ENCODE peak calls at places on chromosomes 2 and 18, in eight cellular contexts. One of them, this sample, is unnamed. For H3K4me1, the result is how much of the 10 kb centered on the place peaks cover.

GRCh38 chr2:207188601-207189000 is 22.9 kb upstream of the KLF7 start:
- DNase-seq in cardiac muscle cell: peak
- DNase-seq in lung: no peak
- DNase-seq in upper lobe of right lung: no peak
- DNase-seq in Caco-2: no peak
- DNase-seq in Peyer's patch: no peak
- DNase-seq in endothelial cell of umbilical vein: peak
- DNase-seq in fibroblast of lung: peak
- DNase-seq in this sample: no peak

GRCh38 chr18:28212060-28212459 is 35.1 kb upstream of the CDH2 start:
- DNase-seq in cardiac muscle cell: no peak
- DNase-seq in lung: no peak
- DNase-seq in upper lobe of right lung: no peak
- DNase-seq in Caco-2: no peak
- DNase-seq in Peyer's patch: no peak
- DNase-seq in endothelial cell of umbilical vein: no peak
- DNase-seq in fibroblast of lung: no peak
- DNase-seq in this sample: no peak

GRCh38 chr18:11861583-11862288 is 10.5 kb downstream of the CHMP1B start:
- DNase-seq in cardiac muscle cell: peak
- DNase-seq in lung: no peak
- DNase-seq in upper lobe of right lung: no peak
- DNase-seq in Caco-2: no peak
- DNase-seq in Peyer's patch: no peak
- DNase-seq in endothelial cell of umbilical vein: no peak
- DNase-seq in fibroblast of lung: peak
- DNase-seq in this sample: no peak

GRCh38 chr18:28204154-28204553 is 27.2 kb upstream of the CDH2 start:
- DNase-seq in cardiac muscle cell: peak
- DNase-seq in lung: no peak
- DNase-seq in upper lobe of right lung: no peak
- DNase-seq in Caco-2: no peak
- DNase-seq in Peyer's patch: no peak
- DNase-seq in endothelial cell of umbilical vein: peak
- DNase-seq in fibroblast of lung: peak
- DNase-seq in this sample: no peak

GRCh38 chr18:5542393-5543035 is 1.3 kb downstream of the EPB41L3 start:
- DNase-seq in cardiac muscle cell: peak
- DNase-seq in lung: no peak
- DNase-seq in upper lobe of right lung: peak
- DNase-seq in Caco-2: peak
- DNase-seq in Peyer's patch: no peak
- DNase-seq in endothelial cell of umbilical vein: peak
- DNase-seq in fibroblast of lung: peak
- DNase-seq in this sample: no peak

GRCh38 chr18:79882522-79883241 is 68.8 kb downstream of the SLC66A2 start:
- DNase-seq in cardiac muscle cell: no peak
- DNase-seq in lung: no peak
- DNase-seq in upper lobe of right lung: peak
- DNase-seq in Caco-2: no peak
- DNase-seq in Peyer's patch: no peak
- DNase-seq in endothelial cell of umbilical vein: no peak
- DNase-seq in fibroblast of lung: no peak
- DNase-seq in this sample: no peak

GRCh38 chr2:23425886-23426283 is 40.9 kb downstream of the KLHL29 start:
- DNase-seq in cardiac muscle cell: no peak
- DNase-seq in lung: no peak
- DNase-seq in upper lobe of right lung: no peak
- DNase-seq in Caco-2: no peak
- DNase-seq in Peyer's patch: no peak
- DNase-seq in endothelial cell of umbilical vein: no peak
- DNase-seq in fibroblast of lung: peak
- DNase-seq in this sample: no peak

GRCh38 chr2:66498597-66498910 is 63.6 kb downstream of the MEIS1 start:
- DNase-seq in cardiac muscle cell: no peak
- DNase-seq in lung: no peak
- DNase-seq in upper lobe of right lung: no peak
- DNase-seq in Caco-2: no peak
- DNase-seq in Peyer's patch: no peak
- DNase-seq in endothelial cell of umbilical vein: no peak
- DNase-seq in fibroblast of lung: no peak
- DNase-seq in this sample: no peak

GRCh38 chr2:48279347-48279746 is 250.6 kb upstream of the STON1 start:
- DNase-seq in cardiac muscle cell: no peak
- DNase-seq in lung: no peak
- DNase-seq in upper lobe of right lung: no peak
- DNase-seq in Caco-2: no peak
- DNase-seq in Peyer's patch: no peak
- DNase-seq in endothelial cell of umbilical vein: no peak
- DNase-seq in fibroblast of lung: no peak
- DNase-seq in this sample: no peak

GRCh38 chr2:228597032-228597431 is 415.5 kb upstream of the SPHKAP start:
- DNase-seq in cardiac muscle cell: no peak
- DNase-seq in lung: no peak
- DNase-seq in upper lobe of right lung: no peak
- DNase-seq in Caco-2: no peak
- DNase-seq in Peyer's patch: no peak
- DNase-seq in endothelial cell of umbilical vein: no peak
- DNase-seq in fibroblast of lung: no peak
- DNase-seq in this sample: no peak

GRCh38 chr2:228600265-228600664 is 418.8 kb upstream of the SPHKAP start:
- DNase-seq in cardiac muscle cell: peak
- DNase-seq in lung: no peak
- DNase-seq in upper lobe of right lung: no peak
- DNase-seq in Caco-2: no peak
- DNase-seq in Peyer's patch: no peak
- DNase-seq in endothelial cell of umbilical vein: no peak
- DNase-seq in fibroblast of lung: peak
- DNase-seq in this sample: no peak

GRCh38 chr2:228602277-228602676 is 420.8 kb upstream of the SPHKAP start:
- DNase-seq in cardiac muscle cell: no peak
- DNase-seq in lung: no peak
- DNase-seq in upper lobe of right lung: no peak
- DNase-seq in Caco-2: no peak
- DNase-seq in Peyer's patch: no peak
- DNase-seq in endothelial cell of umbilical vein: no peak
- DNase-seq in fibroblast of lung: peak
- DNase-seq in this sample: no peak

GRCh38 chr2:228599781-228600180 is 418.3 kb upstream of the SPHKAP start:
- DNase-seq in cardiac muscle cell: no peak
- DNase-seq in lung: no peak
- DNase-seq in upper lobe of right lung: no peak
- DNase-seq in Caco-2: no peak
- DNase-seq in Peyer's patch: no peak
- DNase-seq in endothelial cell of umbilical vein: no peak
- DNase-seq in fibroblast of lung: no peak
- DNase-seq in this sample: no peak

GRCh38 chr2:228599297-228599696 is 417.8 kb upstream of the SPHKAP start:
- DNase-seq in cardiac muscle cell: no peak
- DNase-seq in lung: no peak
- DNase-seq in upper lobe of right lung: no peak
- DNase-seq in Caco-2: no peak
- DNase-seq in Peyer's patch: no peak
- DNase-seq in endothelial cell of umbilical vein: no peak
- DNase-seq in fibroblast of lung: no peak
- DNase-seq in this sample: no peak
- H3K4me3 ChIP-seq in cardiac muscle cell: no peak
- H3K4me3 ChIP-seq in lung: no peak
- H3K4me3 ChIP-seq in upper lobe of right lung: no peak
- H3K4me3 ChIP-seq in Caco-2: no peak
- H3K4me3 ChIP-seq in Peyer's patch: no peak
- H3K4me3 ChIP-seq in endothelial cell of umbilical vein: no peak
- H3K4me3 ChIP-seq in fibroblast of lung: no peak
- H3K4me3 ChIP-seq in this sample: no peak

GRCh38 chr18:48831113-48831759 is 119.5 kb downstream of the SMAD7 start:
- DNase-seq in cardiac muscle cell: no peak
- DNase-seq in lung: no peak
- DNase-seq in upper lobe of right lung: peak
- DNase-seq in Caco-2: no peak
- DNase-seq in Peyer's patch: no peak
- DNase-seq in endothelial cell of umbilical vein: no peak
- DNase-seq in fibroblast of lung: no peak
- DNase-seq in this sample: no peak

GRCh38 chr18:48827321-48828200 is 123.2 kb downstream of the SMAD7 start:
- DNase-seq in cardiac muscle cell: peak
- DNase-seq in lung: no peak
- DNase-seq in upper lobe of right lung: peak
- DNase-seq in Caco-2: peak
- DNase-seq in Peyer's patch: no peak
- DNase-seq in endothelial cell of umbilical vein: peak
- DNase-seq in fibroblast of lung: peak
- DNase-seq in this sample: no peak

GRCh38 chr18:48828713-48829442 is 121.9 kb downstream of the SMAD7 start:
- DNase-seq in cardiac muscle cell: no peak
- DNase-seq in lung: no peak
- DNase-seq in upper lobe of right lung: peak
- DNase-seq in Caco-2: peak
- DNase-seq in Peyer's patch: peak
- DNase-seq in endothelial cell of umbilical vein: no peak
- DNase-seq in fibroblast of lung: no peak
- DNase-seq in this sample: no peak

GRCh38 chr18:48828201-48828580 is 122.6 kb downstream of the SMAD7 start:
- DNase-seq in cardiac muscle cell: no peak
- DNase-seq in lung: no peak
- DNase-seq in upper lobe of right lung: no peak
- DNase-seq in Caco-2: no peak
- DNase-seq in Peyer's patch: no peak
- DNase-seq in endothelial cell of umbilical vein: no peak
- DNase-seq in fibroblast of lung: no peak
- DNase-seq in this sample: no peak

GRCh38 chr18:48829443-48830149 is 121.2 kb downstream of the SMAD7 start:
- DNase-seq in cardiac muscle cell: no peak
- DNase-seq in lung: no peak
- DNase-seq in upper lobe of right lung: peak
- DNase-seq in Caco-2: no peak
- DNase-seq in Peyer's patch: no peak
- DNase-seq in endothelial cell of umbilical vein: no peak
- DNase-seq in fibroblast of lung: no peak
- DNase-seq in this sample: no peak
- H3K4me1 ChIP-seq in cardiac muscle cell: half or more
- H3K4me1 ChIP-seq in lung: under half
- H3K4me1 ChIP-seq in upper lobe of right lung: under half
- H3K4me1 ChIP-seq in Caco-2: under half
- H3K4me1 ChIP-seq in Peyer's patch: under half
- H3K4me1 ChIP-seq in endothelial cell of umbilical vein: under half
- H3K4me1 ChIP-seq in fibroblast of lung: under half
- H3K4me1 ChIP-seq in this sample: under half

GRCh38 chr2:6864251-6864758 is 1.4 kb downstream of the CMPK2 start:
- DNase-seq in cardiac muscle cell: no peak
- DNase-seq in lung: no peak
- DNase-seq in upper lobe of right lung: no peak
- DNase-seq in Caco-2: no peak
- DNase-seq in Peyer's patch: no peak
- DNase-seq in endothelial cell of umbilical vein: no peak
- DNase-seq in fibroblast of lung: no peak
- DNase-seq in this sample: no peak

GRCh38 chr2:6864938-6865345 is 765 bp downstream of the CMPK2 start:
- DNase-seq in cardiac muscle cell: no peak
- DNase-seq in lung: peak
- DNase-seq in upper lobe of right lung: peak
- DNase-seq in Caco-2: no peak
- DNase-seq in Peyer's patch: peak
- DNase-seq in endothelial cell of umbilical vein: no peak
- DNase-seq in fibroblast of lung: peak
- DNase-seq in this sample: no peak

GRCh38 chr2:6865346-6866238 is at the start of gene CMPK2:
- DNase-seq in cardiac muscle cell: peak
- DNase-seq in lung: peak
- DNase-seq in upper lobe of right lung: peak
- DNase-seq in Caco-2: peak
- DNase-seq in Peyer's patch: peak
- DNase-seq in endothelial cell of umbilical vein: peak
- DNase-seq in fibroblast of lung: peak
- DNase-seq in this sample: no peak

GRCh38 chr2:6866982-6867381 is 1.3 kb upstream of the CMPK2 start:
- DNase-seq in cardiac muscle cell: no peak
- DNase-seq in lung: no peak
- DNase-seq in upper lobe of right lung: no peak
- DNase-seq in Caco-2: no peak
- DNase-seq in Peyer's patch: no peak
- DNase-seq in endothelial cell of umbilical vein: no peak
- DNase-seq in fibroblast of lung: no peak
- DNase-seq in this sample: no peak

DNA sequence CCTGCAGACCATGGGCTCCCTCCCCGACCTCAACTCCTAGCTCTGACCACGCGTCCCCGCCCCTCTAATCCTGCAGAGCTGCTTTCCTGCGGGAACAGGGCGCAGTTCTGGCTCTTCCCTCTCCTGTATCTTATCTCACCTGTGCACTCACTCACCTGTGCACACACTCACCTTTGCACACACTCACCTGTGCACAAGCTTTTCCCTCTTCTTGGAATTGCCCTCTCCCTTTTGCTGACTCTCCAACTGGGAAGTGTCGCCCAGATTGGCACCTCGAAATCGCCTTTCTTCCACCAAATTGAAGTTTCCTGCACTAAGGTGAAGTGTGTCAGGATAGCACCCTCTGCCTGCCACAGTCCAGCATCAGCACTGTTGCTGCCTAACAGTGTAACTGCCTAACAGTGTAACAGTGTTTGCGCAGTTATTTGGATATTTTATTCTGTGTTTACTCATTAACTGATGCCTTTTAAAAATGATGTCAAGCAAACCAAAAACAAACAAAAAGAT is 585 bp upstream of the CMPK2 start:
- DNase-seq in cardiac muscle cell: peak
- DNase-seq in lung: peak
- DNase-seq in upper lobe of right lung: no peak
- DNase-seq in Caco-2: peak
- DNase-seq in Peyer's patch: peak
- DNase-seq in endothelial cell of umbilical vein: peak
- DNase-seq in fibroblast of lung: peak
- DNase-seq in this sample: no peak
- H3K4me3 ChIP-seq in cardiac muscle cell: peak
- H3K4me3 ChIP-seq in lung: peak
- H3K4me3 ChIP-seq in upper lobe of right lung: peak
- H3K4me3 ChIP-seq in Caco-2: peak
- H3K4me3 ChIP-seq in Peyer's patch: peak
- H3K4me3 ChIP-seq in endothelial cell of umbilical vein: no peak
- H3K4me3 ChIP-seq in fibroblast of lung: peak
- H3K4me3 ChIP-seq in this sample: peak

DNA sequence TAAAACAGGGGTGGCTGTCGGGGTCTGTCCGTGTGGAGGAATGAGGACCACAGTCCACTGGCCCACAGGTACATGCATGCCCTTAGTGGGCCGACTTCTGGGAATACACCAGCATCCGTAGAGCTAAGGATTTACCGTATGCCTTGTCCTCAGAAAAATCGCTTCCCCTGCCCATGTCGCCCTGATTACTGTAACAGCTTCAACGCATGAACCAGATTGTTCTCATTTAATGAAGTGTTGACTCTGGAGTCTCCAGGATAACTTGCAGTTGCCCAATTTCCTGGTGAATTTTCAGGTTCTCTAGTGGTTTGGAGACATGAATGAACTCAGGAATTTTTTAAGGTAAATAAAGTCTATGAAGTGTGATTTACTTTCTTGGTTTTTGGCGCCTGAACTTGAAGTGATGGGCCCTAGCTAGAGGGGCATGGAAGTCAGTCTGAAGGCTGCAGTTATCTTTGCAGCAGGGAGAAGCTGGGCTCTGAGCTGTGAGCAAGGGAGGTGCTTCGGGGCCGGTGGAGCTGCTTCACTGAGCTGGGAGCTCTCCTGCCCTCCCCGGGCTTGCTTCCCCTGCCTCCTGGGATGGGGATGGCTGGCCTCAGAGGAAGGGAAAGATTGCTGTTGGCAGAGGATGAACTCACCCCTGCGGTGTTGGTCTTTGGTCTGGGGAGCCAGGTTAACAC is 27.9 kb downstream of the TCF7L1 start:
- DNase-seq in cardiac muscle cell: peak
- DNase-seq in lung: no peak
- DNase-seq in upper lobe of right lung: no peak
- DNase-seq in Caco-2: no peak
- DNase-seq in Peyer's patch: peak
- DNase-seq in endothelial cell of umbilical vein: no peak
- DNase-seq in fibroblast of lung: no peak
- DNase-seq in this sample: no peak
- H3K4me1 ChIP-seq in cardiac muscle cell: under half
- H3K4me1 ChIP-seq in lung: under half
- H3K4me1 ChIP-seq in upper lobe of right lung: half or more
- H3K4me1 ChIP-seq in Caco-2: under half
- H3K4me1 ChIP-seq in Peyer's patch: under half
- H3K4me1 ChIP-seq in endothelial cell of umbilical vein: under half
- H3K4me1 ChIP-seq in fibroblast of lung: under half
- H3K4me1 ChIP-seq in this sample: under half